ENCODE peak calls at places on chromosomes 6 and 20, in seven cellular contexts. C is neuronal stem cell, X is H1, A is trophoblast cell, F is H9, D is mesenchymal stem cell, W is mesendoderm. K is an unnamed sample.

GRCh38 chr20:37393863-37394542 is 48.1 kb downstream of the SRC start:
- DNase-seq in C (no peak), X (no peak), A (no peak), F (no peak), D (no peak), W (no peak), K (no peak)

GRCh38 chr20:32544893-32545840 is 40.0 kb downstream of the NOL4L start:
- DNase-seq in C (no peak), X (no peak), A (no peak), F (no peak), D (no peak), W (peak; percentile 45), K (peak; percentile 42)

GRCh38 chr6:89007209-89008001 is 44.0 kb upstream of the RNGTT start:
- DNase-seq in C (no peak), X (no peak), A (no peak), F (no peak), D (peak; percentile 27), W (no peak), K (no peak)

GRCh38 chr20:2780948-2781347 is 19.5 kb downstream of the CPXM1 start:
- DNase-seq in C (no peak), X (no peak), A (no peak), F (no peak), D (no peak), W (no peak), K (no peak)

GRCh38 chr6:159804504-159804903 is 4.4 kb downstream of the PNLDC1 start:
- DNase-seq in C (no peak), X (no peak), A (no peak), F (no peak), D (no peak), W (no peak), K (no peak)

GRCh38 chr20:54474866-54475265 is 527 bp upstream of the DOK5 start:
- DNase-seq in C (no peak), X (peak; percentile 55), A (no peak), F (no peak), D (no peak), W (peak; percentile 37), K (no peak)

GRCh38 chr20:63833776-63834544 is 2.9 kb upstream of the ZBTB46 start:
- DNase-seq in C (no peak), X (no peak), A (no peak), F (peak; percentile 22), D (peak; percentile 83), W (no peak), K (peak; percentile 92)

GRCh38 chr6:25342784-25343183 is 63.6 kb downstream of the CARMIL1 start:
- DNase-seq in C (no peak), X (no peak), A (no peak), F (no peak), D (peak; percentile 39), W (no peak), K (peak; percentile 24)

GRCh38 chr20:51381557-51381956 is 161.0 kb downstream of the NFATC2 start:
- DNase-seq in C (no peak), X (no peak), A (no peak), F (no peak), D (no peak), W (peak; percentile 54), K (no peak)

GRCh38 chr6:143414769-143415168 is 35.7 kb downstream of the ADAT2 start:
- DNase-seq in C (no peak), X (no peak), A (no peak), F (no peak), D (no peak), W (no peak), K (no peak)
- H4K8ac ChIP-seq in C (no peak overlapping the region), X (no peak overlapping the region), A (no peak overlapping the region), F (no peak overlapping the region), D (no peak overlapping the region), W (no peak overlapping the region), K (no peak overlapping the region)

DNA sequence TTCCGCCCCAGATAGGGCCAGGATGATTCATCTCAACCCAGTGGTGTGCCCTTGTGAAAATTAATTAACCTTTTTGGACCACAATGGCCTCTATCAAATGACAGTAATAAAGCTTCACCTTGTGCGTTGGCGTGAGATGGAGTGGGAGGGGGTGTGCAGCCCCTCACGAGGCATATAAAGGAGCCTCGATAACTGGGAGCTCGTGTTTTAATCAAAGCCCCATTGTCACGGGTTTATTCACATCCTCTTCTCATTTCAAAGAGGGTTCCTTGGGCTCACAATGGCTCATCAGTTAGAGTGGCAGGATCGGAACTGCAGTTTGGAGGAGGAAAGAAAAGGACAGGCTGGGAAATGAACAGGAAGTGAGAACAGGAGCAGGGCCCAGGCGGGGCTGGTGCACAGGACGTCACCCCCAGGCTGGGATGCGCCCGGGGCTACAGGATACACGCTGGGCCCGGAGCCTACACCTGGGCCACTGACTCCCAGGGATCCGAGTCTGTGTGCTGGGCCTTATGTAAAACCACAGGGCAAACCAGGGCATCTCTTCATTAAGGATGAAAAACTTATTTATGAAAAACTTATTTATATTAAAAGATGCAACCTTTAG is 121.7 kb upstream of the PHACTR3 start:
- DNase-seq in C (no peak), X (no peak), A (no peak), F (no peak), D (no peak), W (no peak), K (no peak)
- H4K8ac ChIP-seq in C (no peak overlapping the region), X (no peak overlapping the region), A (no peak overlapping the region), F (no peak overlapping the region), D (no peak overlapping the region), W (no peak overlapping the region), K (no peak overlapping the region)

GRCh38 chr6:132760256-132760655 is 2.6 kb upstream of the VNN2 start:
- DNase-seq in C (no peak), X (no peak), A (no peak), F (no peak), D (no peak), W (no peak), K (no peak)

GRCh38 chr6:132764370-132764769 is 6.7 kb upstream of the VNN2 start:
- DNase-seq in C (no peak), X (no peak), A (peak; percentile 36), F (no peak), D (peak; percentile 49), W (peak; percentile 36), K (peak; percentile 83)

GRCh38 chr6:132763269-132763668 is 5.6 kb upstream of the VNN2 start:
- DNase-seq in C (no peak), X (no peak), A (no peak), F (no peak), D (peak; percentile 45), W (peak; percentile 31), K (no peak)

GRCh38 chr6:132758689-132759088 is 985 bp upstream of the VNN2 start:
- DNase-seq in C (no peak), X (no peak), A (peak; percentile 76), F (no peak), D (no peak), W (no peak), K (no peak)
- H4K8ac ChIP-seq in C (no peak overlapping the region), X (no peak overlapping the region), A (no peak overlapping the region), F (no peak overlapping the region), D (no peak overlapping the region), W (no peak overlapping the region), K (no peak overlapping the region)

DNA sequence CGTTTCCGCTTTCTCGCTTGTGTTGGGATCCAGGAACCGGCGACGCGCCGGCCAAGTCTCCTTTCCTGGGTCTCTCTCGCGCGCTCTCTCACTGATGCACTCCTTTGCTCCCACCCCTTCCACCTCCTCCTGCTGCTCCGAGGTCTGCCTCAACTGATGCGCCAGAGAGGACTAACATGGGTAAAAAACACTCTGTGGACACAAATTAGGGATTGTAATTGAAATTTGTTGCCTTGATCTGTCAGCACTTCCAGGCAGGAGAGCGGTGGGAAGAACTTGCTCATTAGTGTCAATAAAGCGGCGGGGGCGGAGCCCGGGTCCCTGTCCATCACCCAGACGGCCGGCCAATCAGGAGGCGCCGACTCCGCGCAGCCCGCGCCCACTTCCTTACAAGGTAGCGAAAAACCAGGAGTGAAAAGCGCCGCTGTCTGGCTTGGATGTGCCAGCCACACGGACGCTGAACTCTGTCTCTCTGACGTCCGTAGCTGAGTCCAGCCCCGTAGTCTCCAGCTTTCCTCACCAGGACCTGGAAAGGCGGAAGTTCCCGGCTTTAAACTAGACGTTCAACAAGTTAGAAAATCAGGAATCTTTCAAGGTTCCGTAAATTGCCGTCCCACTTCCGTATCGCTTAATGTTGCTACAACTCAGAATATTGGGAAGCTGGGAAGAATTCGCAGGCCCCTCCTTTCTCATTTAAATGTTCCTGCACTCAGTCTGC is at the start of gene TBX18:
- DNase-seq in C (peak; percentile 90), X (peak; percentile 96), A (peak; percentile 40), F (peak; percentile 97), D (peak; percentile 98), W (peak; percentile 97), K (peak; percentile 88)
- H4K8ac ChIP-seq in C (no peak within 1 kb of the TSS), X (no peak within 1 kb of the TSS), A (no peak within 1 kb of the TSS), F (no peak within 1 kb of the TSS), D (peak within 1 kb of the TSS; percentile 41), W (no peak within 1 kb of the TSS), K (no peak within 1 kb of the TSS)

GRCh38 chr6:42555477-42556457 is 8.1 kb upstream of the UBR2 start:
- DNase-seq in C (no peak), X (no peak), A (no peak), F (peak; percentile 44), D (peak; percentile 35), W (peak; percentile 60), K (peak; percentile 32)

GRCh38 chr6:42551202-42551601 is 12.6 kb upstream of the UBR2 start:
- DNase-seq in C (no peak), X (no peak), A (no peak), F (no peak), D (peak; percentile 40), W (no peak), K (peak; percentile 47)

GRCh38 chr6:42561986-42562385 is 1.8 kb upstream of the UBR2 start:
- DNase-seq in C (no peak), X (no peak), A (no peak), F (no peak), D (no peak), W (no peak), K (no peak)

GRCh38 chr6:42552380-42552779 is 11.4 kb upstream of the UBR2 start:
- DNase-seq in C (no peak), X (no peak), A (no peak), F (no peak), D (no peak), W (no peak), K (no peak)

GRCh38 chr6:42556462-42556861 is 7.4 kb upstream of the UBR2 start:
- DNase-seq in C (no peak), X (no peak), A (no peak), F (no peak), D (no peak), W (peak; percentile 14), K (no peak)
- H4K8ac ChIP-seq in C (no peak overlapping the region), X (no peak overlapping the region), A (no peak overlapping the region), F (no peak overlapping the region), D (no peak overlapping the region), W (no peak overlapping the region), K (no peak overlapping the region)

DNA sequence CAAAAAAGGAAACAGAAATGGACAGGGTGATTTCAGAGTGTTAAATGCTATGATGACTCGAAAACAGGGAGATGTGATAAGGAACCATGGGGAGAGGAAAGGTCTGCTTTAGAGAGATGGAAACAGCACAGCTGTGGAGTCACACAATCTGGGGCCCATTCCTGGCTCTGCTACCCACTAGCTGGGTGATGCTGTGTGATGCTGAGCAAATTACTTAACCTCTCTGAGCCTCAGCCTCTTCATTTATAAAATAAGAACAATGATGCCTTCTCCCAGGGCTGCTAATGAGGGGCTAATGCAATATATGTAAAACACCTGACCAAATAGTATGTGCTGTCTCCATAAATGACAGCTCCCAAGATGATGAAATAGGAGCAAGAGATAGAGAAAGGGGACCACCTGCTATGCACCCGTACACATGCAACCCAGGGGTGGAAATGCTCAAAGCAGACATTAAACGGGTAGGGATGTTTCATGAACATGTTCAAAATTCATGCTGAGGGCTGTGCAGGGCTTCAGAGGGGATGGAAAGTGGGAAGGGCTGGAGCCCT is 27.7 kb downstream of the MDGA1 start:
- DNase-seq in C (no peak), X (no peak), A (no peak), F (no peak), D (no peak), W (no peak), K (no peak)
- H4K8ac ChIP-seq in C (no peak overlapping the region), X (no peak overlapping the region), A (no peak overlapping the region), F (no peak overlapping the region), D (no peak overlapping the region), W (no peak overlapping the region), K (no peak overlapping the region)